ENCODE peak calls at places on chromosomes 4 and X, in nine cellular contexts. B is PC-9; F is globus pallidus; H is stimulated activated CD4-positive, alpha-beta T cell treated with anti-CD3 and anti-CD28 coated beads, Interleukin-2, amount 100 ng/mL, for 48 hours; Q is right lobe of liver; L is NCI-H2081; J is activated naive CD8-positive, alpha-beta T cell treated with anti-CD3 and anti-CD28 coated beads, Interleukin-2, amount 50 U/mL, for 24 hours; W is astrocyte; O is smooth muscle cell of the brain vasculature. D is an unnamed sample.

GRCh38 chr4:124890522-124890921 is 178.0 kb upstream of the ANKRD50 start:
- DNase-seq in B (no peak), F (no peak), H (no peak), Q (no peak), L (no peak), J (no peak), W (peak; percentile 18), O (no peak), D (no peak)

GRCh38 chr4:113162089-113162488 is 112.6 kb downstream of the ANK2 start:
- DNase-seq in B (no peak), F (no peak), H (no peak), Q (no peak), L (no peak), J (no peak), W (no peak), O (no peak), D (no peak)

GRCh38 chrX:103716967-103717366 is 6.3 kb downstream of the TMEM31 start:
- DNase-seq in B (no peak), F (no peak), H (no peak), Q (no peak), L (peak; percentile 77), J (no peak), W (peak; percentile 86), O (peak; percentile 13), D (peak; percentile 28)

GRCh38 chr4:101037938-101038413 is 309.4 kb downstream of the PPP3CA start:
- DNase-seq in B (no peak), F (no peak), H (no peak), Q (no peak), L (no peak), J (no peak), W (no peak), O (no peak), D (no peak)

GRCh38 chr4:61921890-61922289 is 721.8 kb downstream of the ADGRL3 start:
- DNase-seq in B (no peak), F (no peak), H (no peak), Q (no peak), L (no peak), J (no peak), W (no peak), O (no peak), D (no peak)

GRCh38 chrX:45324941-45325340 is 124.3 kb upstream of the DIPK2B start:
- DNase-seq in B (no peak), F (no peak), H (no peak), Q (no peak), L (no peak), J (no peak), W (peak; percentile 62), O (no peak), D (no peak)

GRCh38 chrX:130628522-130628921 is 226.7 kb downstream of the RBMX2 start:
- DNase-seq in B (no peak), F (no peak), H (no peak), Q (no peak), L (no peak), J (no peak), W (no peak), O (no peak), D (no peak)

GRCh38 chrX:133053854-133054565 is 42.9 kb downstream of the USP26 start:
- DNase-seq in B (peak; percentile 3), F (no peak), H (no peak), Q (no peak), L (no peak), J (no peak), W (peak; percentile 31), O (no peak), D (peak; percentile 16)

GRCh38 chrX:41481264-41482109 is 34.3 kb downstream of the NYX start:
- DNase-seq in B (no peak), F (no peak), H (peak; percentile 10), Q (no peak), L (no peak), J (peak; percentile 12), W (no peak), O (no peak), D (no peak)

GRCh38 chr4:184763150-184763780 is 29.4 kb upstream of the CENPU start:
- DNase-seq in B (no peak), F (no peak), H (no peak), Q (no peak), L (no peak), J (no peak), W (peak; percentile 1), O (no peak), D (no peak)

GRCh38 chrX:320126-320783 is 1.7 kb upstream of the GTPBP6 start:
- DNase-seq in B (no peak), F (no peak), H (no peak), Q (peak; percentile 63), L (no peak), J (no peak), W (no peak), O (no peak), D (no peak)

GRCh38 chr4:153789741-153790651 is 1.1 kb upstream of the SFRP2 start:
- DNase-seq in B (no peak), F (no peak), H (no peak), Q (no peak), L (no peak), J (no peak), W (no peak), O (no peak), D (no peak)

GRCh38 chr4:119246177-119246576 is 33.7 kb downstream of the USP53 start:
- DNase-seq in B (no peak), F (no peak), H (no peak), Q (no peak), L (peak; percentile 11), J (no peak), W (no peak), O (no peak), D (no peak)

GRCh38 chr4:58760737-58761136 is 1650.6 kb upstream of the IGFBP7 start:
- DNase-seq in B (no peak), F (no peak), H (no peak), Q (no peak), L (peak; percentile 72), J (no peak), W (no peak), O (no peak), D (no peak)

GRCh38 chr4:159655547-159655946 is 552.7 kb downstream of the RAPGEF2 start:
- DNase-seq in B (no peak), F (no peak), H (no peak), Q (no peak), L (no peak), J (no peak), W (peak; percentile 99), O (no peak), D (peak; percentile 34)

GRCh38 chrX:10404435-10404834 is 215.9 kb downstream of the MID1 start:
- DNase-seq in B (no peak), F (no peak), H (no peak), Q (no peak), L (no peak), J (no peak), W (peak; percentile 55), O (no peak), D (no peak)